ENCODE peak calls at places on chromosome 2, in eight cellular contexts. S is transverse colon; E is lower lobe of right lung; C is sigmoid colon; P is GM12864; I is stimulated activated CD4-positive, alpha-beta T cell treated with anti-CD3 and anti-CD28 coated beads, TNF-alpha, amount 100 ng/mL, for 4 hours; F is amniotic epithelial cell; W is iPS-NIHi11. M is an unnamed sample.

GRCh38 chr2:16722677-16723076 is 57.0 kb upstream of the CYRIA start:
- DNase-seq in S (no peak), E (no peak), C (no peak), P (no peak), I (no peak), F (no peak), W (peak), M (no peak)

GRCh38 chr2:3041841-3042600 is 335.6 kb downstream of the EIPR1 start:
- DNase-seq in S (no peak), E (no peak), C (no peak), P (no peak), I (no peak), F (no peak), W (no peak), M (no peak)

GRCh38 chr2:217069263-217070042 is 209.6 kb upstream of the TNP1 start:
- DNase-seq in S (no peak), E (no peak), C (no peak), P (no peak), I (no peak), F (no peak), W (no peak), M (no peak)

GRCh38 chr2:13601506-13601905 is 884.8 kb downstream of the TRIB2 start:
- DNase-seq in S (no peak), E (no peak), C (no peak), P (no peak), I (no peak), F (no peak), W (no peak), M (no peak)

GRCh38 chr2:11907178-11907577 is 160.7 kb downstream of the LPIN1 start:
- DNase-seq in S (no peak), E (no peak), C (no peak), P (no peak), I (no peak), F (no peak), W (no peak), M (no peak)

GRCh38 chr2:203533696-203534471 is 1.2 kb downstream of the RAPH1 start:
- DNase-seq in S (no peak), E (no peak), C (no peak), P (no peak), I (no peak), F (peak), W (no peak), M (no peak)

GRCh38 chr2:151388011-151388410 is 21.7 kb upstream of the RIF1 start:
- DNase-seq in S (no peak), E (no peak), C (no peak), P (no peak), I (no peak), F (no peak), W (no peak), M (no peak)

GRCh38 chr2:205352593-205352992 is 329.7 kb upstream of the NRP2 start:
- DNase-seq in S (no peak), E (no peak), C (no peak), P (no peak), I (no peak), F (peak), W (no peak), M (no peak)

GRCh38 chr2:69567157-69567908 is 76.2 kb downstream of the AAK1 start:
- DNase-seq in S (no peak), E (no peak), C (no peak), P (no peak), I (no peak), F (no peak), W (no peak), M (no peak)

GRCh38 chr2:32436150-32436549 is 79.3 kb downstream of the BIRC6 start:
- DNase-seq in S (no peak), E (no peak), C (no peak), P (no peak), I (no peak), F (no peak), W (no peak), M (no peak)

GRCh38 chr2:98822301-98823164 is 91.6 kb upstream of the MGAT4A start:
- DNase-seq in S (no peak), E (peak), C (no peak), P (no peak), I (peak), F (no peak), W (peak), M (peak)

GRCh38 chr2:211401328-211401727 is 844.9 kb downstream of the CPS1 start:
- DNase-seq in S (no peak), E (no peak), C (no peak), P (no peak), I (no peak), F (peak), W (no peak), M (no peak)

GRCh38 chr2:137348301-137348700 is 583.0 kb downstream of the THSD7B start:
- DNase-seq in S (no peak), E (no peak), C (no peak), P (no peak), I (no peak), F (no peak), W (no peak), M (no peak)

M was measured in activated CD8-positive, alpha-beta memory T cell treated with anti-CD3 and anti-CD28 coated beads, Interleukin-2, amount 50 U/mL, for 4 hours.